ENCODE peak calls at places on chromosomes 16 and 17, in five cellular contexts. X, C, I, G and K are unnamed samples.

GRCh38 chr17:32102172-32102571 is 40.1 kb upstream of the RHOT1 start:
- DNase-seq in X (no peak), C (no peak), I (no peak), G (no peak), K (no peak)

GRCh38 chr17:75619506-75620431 is 13.5 kb upstream of the SMIM5 start:
- DNase-seq in X (no peak), C (no peak), I (no peak), G (no peak), K (no peak)

GRCh38 chr16:55274391-55274790 is 49.6 kb upstream of the IRX6 start:
- DNase-seq in X (no peak), C (no peak), I (no peak), G (no peak), K (no peak)

GRCh38 chr17:43768943-43769342 is 9.8 kb downstream of the DUSP3 start:
- DNase-seq in X (no peak), C (no peak), I (no peak), G (no peak), K (no peak)

GRCh38 chr17:29291163-29291752 is 2.7 kb downstream of the NUFIP2 start:
- DNase-seq in X (no peak), C (no peak), I (no peak), G (no peak), K (no peak)

GRCh38 chr17:1467898-1468492 is 12.0 kb upstream of the CRK start:
- DNase-seq in X (no peak), C (no peak), I (no peak), G (no peak), K (no peak)

GRCh38 chr16:63690961-63691360 is 1430.9 kb downstream of the CDH11 start:
- DNase-seq in X (no peak), C (no peak), I (no peak), G (no peak), K (no peak)

GRCh38 chr16:68235105-68235881 is 634 bp downstream of the ESRP2 start:
- DNase-seq in X (peak; percentile 62), C (peak; percentile 50), I (no peak), G (peak; percentile 16), K (peak; percentile 79)

GRCh38 chr17:82917656-82918345 is 78.0 kb upstream of the ZNF750 start:
- DNase-seq in X (no peak), C (no peak), I (no peak), G (no peak), K (peak; percentile 46)

GRCh38 chr17:39014795-39015545 is 47.8 kb upstream of the FBXO47 start:
- DNase-seq in X (peak; percentile 49), C (no peak), I (no peak), G (no peak), K (no peak)

GRCh38 chr17:204427-205175 is 23.2 kb upstream of the DOC2B start:
- DNase-seq in X (peak; percentile 15), C (no peak), I (no peak), G (no peak), K (no peak)

GRCh38 chr17:9821921-9822320 is at the start of gene GSG1L2:
- DNase-seq in X (no peak), C (no peak), I (no peak), G (no peak), K (no peak)

GRCh38 chr17:21351366-21352065 is 24.6 kb upstream of the KCNJ12 start:
- DNase-seq in X (peak; percentile 34), C (peak; percentile 2), I (no peak), G (no peak), K (no peak)

GRCh38 chr16:56631832-56632159 is 663 bp upstream of the MT1M start:
- DNase-seq in X (no peak), C (no peak), I (no peak), G (no peak), K (no peak)

GRCh38 chr17:44279586-44280344 is 11.8 kb upstream of the SLC4A1 start:
- DNase-seq in X (peak; percentile 91), C (peak; percentile 80), I (peak; percentile 65), G (peak; percentile 88), K (peak; percentile 34)

GRCh38 chr16:23435500-23435899 is 17.5 kb downstream of the COG7 start:
- DNase-seq in X (peak; percentile 73), C (peak; percentile 73), I (peak; percentile 65), G (no peak), K (peak; percentile 71)

GRCh38 chr16:83954577-83955016 is 1.6 kb downstream of the OSGIN1 start:
- DNase-seq in X (peak; percentile 84), C (peak; percentile 74), I (no peak), G (peak; percentile 62), K (peak; percentile 66)

GRCh38 chr17:39077874-39078273 is 73.6 kb downstream of the PLXDC1 start:
- DNase-seq in X (no peak), C (no peak), I (no peak), G (no peak), K (no peak)

GRCh38 chr16:6897910-6898475 is 434.7 kb upstream of the RBFOX1 start:
- DNase-seq in X (no peak), C (no peak), I (no peak), G (no peak), K (peak; percentile 63)

GRCh38 chr17:14471052-14471451 is 170.2 kb downstream of the HS3ST3B1 start:
- DNase-seq in X (no peak), C (peak; percentile 11), I (no peak), G (no peak), K (no peak)

GRCh38 chr17:73588291-73589095 is 55.8 kb downstream of the SDK2 start:
- DNase-seq in X (no peak), C (no peak), I (peak; percentile 41), G (no peak), K (no peak)

GRCh38 chr16:17026600-17027242 is 444.0 kb downstream of the XYLT1 start:
- DNase-seq in X (no peak), C (peak; percentile 10), I (peak; percentile 54), G (no peak), K (no peak)

GRCh38 chr16:19710991-19711545 is 7.0 kb downstream of the KNOP1 start:
- DNase-seq in X (no peak), C (no peak), I (no peak), G (no peak), K (no peak)

GRCh38 chr17:66123163-66123562 is 68.8 kb downstream of the CEP112 start:
- DNase-seq in X (no peak), C (no peak), I (no peak), G (no peak), K (no peak)

GRCh38 chr16:84278333-84278732 is 16.3 kb upstream of the WFDC1 start:
- DNase-seq in X (no peak), C (no peak), I (no peak), G (no peak), K (no peak)

GRCh38 chr16:89491238-89491869 is 993 bp upstream of the ANKRD11 start:
- DNase-seq in X (no peak), C (no peak), I (no peak), G (no peak), K (no peak)

GRCh38 chr16:72974142-72974769 is 73.7 kb downstream of the ZFHX3 start:
- DNase-seq in X (no peak), C (no peak), I (no peak), G (no peak), K (peak; percentile 83)

GRCh38 chr16:14303182-14303618 is 232.1 kb downstream of the MRTFB start:
- DNase-seq in X (no peak), C (no peak), I (no peak), G (no peak), K (no peak)

GRCh38 chr17:63096426-63096825 is 130.4 kb downstream of the TANC2 start:
- DNase-seq in X (no peak), C (no peak), I (no peak), G (no peak), K (no peak)

GRCh38 chr17:17710728-17711541 is 29.7 kb downstream of the RAI1 start:
- DNase-seq in X (peak; percentile 87), C (peak; percentile 84), I (no peak), G (no peak), K (peak; percentile 93)

GRCh38 chr16:23464196-23464595 is 11.2 kb upstream of the COG7 start:
- DNase-seq in X (no peak), C (no peak), I (no peak), G (no peak), K (no peak)

GRCh38 chr16:77610496-77610895 is 111.8 kb upstream of the NUDT7 start:
- DNase-seq in X (no peak), C (no peak), I (no peak), G (no peak), K (no peak)
- H3K36me3 ChIP-seq in X (no peaks in the 10 kb centered on the region), C (no peaks in the 10 kb centered on the region), I (no peaks in the 10 kb centered on the region), G (no peaks in the 10 kb centered on the region), K (no peaks in the 10 kb centered on the region)

GRCh38 chr17:8792646-8793045 is 6.5 kb downstream of the MFSD6L start:
- DNase-seq in X (no peak), C (no peak), I (no peak), G (no peak), K (no peak)

GRCh38 chr17:8791910-8792270 is 7.3 kb downstream of the MFSD6L start:
- DNase-seq in X (no peak), C (no peak), I (no peak), G (no peak), K (no peak)

GRCh38 chr17:8797621-8798175 is 1.5 kb downstream of the MFSD6L start:
- DNase-seq in X (no peak), C (no peak), I (no peak), G (no peak), K (no peak)

GRCh38 chr17:8793649-8794048 is 5.5 kb downstream of the MFSD6L start:
- DNase-seq in X (no peak), C (no peak), I (no peak), G (no peak), K (no peak)

GRCh38 chr17:8794636-8795035 is 4.5 kb downstream of the MFSD6L start:
- DNase-seq in X (no peak), C (no peak), I (no peak), G (no peak), K (no peak)
- H3K27ac ChIP-seq in X (no peak overlapping the region), C (no peak overlapping the region), I (no peak overlapping the region), G (no peak overlapping the region), K (no peak overlapping the region)

DNA sequence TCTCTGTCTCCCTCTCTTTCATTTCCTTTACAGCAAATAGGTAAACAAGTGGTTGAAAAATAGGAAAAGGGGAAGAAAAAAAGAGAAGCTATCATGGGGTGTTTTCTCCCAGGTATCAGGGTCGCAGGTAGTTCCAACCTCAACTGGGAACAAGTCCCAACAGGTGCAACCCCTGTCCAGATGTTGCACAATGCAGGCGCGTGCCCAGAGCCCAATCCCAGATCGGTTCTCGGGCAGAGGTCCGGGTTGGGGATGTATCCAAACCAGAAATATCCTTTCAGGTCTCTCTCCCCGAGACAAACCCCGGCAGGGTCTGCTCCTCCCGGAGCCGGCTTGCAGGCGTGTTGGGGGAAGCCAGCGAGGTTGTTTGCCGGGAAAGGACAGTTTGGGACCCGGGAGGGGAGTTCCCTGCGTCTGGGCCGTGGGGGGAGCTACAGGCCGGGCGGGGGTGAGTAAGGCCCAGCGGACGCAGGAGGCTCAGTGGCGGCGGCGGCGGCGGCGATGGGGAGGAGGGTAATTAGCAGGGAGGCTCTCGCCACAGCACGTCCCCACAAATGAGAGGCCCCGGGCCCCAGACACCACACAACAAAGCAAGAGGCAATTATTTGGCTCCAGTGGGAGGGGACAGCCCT is 21.2 kb upstream of the SP6 start:
- DNase-seq in X (no peak), C (no peak), I (no peak), G (no peak), K (no peak)
- H3K4me3 ChIP-seq in X (no peak overlapping the region), C (no peak overlapping the region), I (no peak overlapping the region), G (no peak overlapping the region), K (no peak overlapping the region)

DNA sequence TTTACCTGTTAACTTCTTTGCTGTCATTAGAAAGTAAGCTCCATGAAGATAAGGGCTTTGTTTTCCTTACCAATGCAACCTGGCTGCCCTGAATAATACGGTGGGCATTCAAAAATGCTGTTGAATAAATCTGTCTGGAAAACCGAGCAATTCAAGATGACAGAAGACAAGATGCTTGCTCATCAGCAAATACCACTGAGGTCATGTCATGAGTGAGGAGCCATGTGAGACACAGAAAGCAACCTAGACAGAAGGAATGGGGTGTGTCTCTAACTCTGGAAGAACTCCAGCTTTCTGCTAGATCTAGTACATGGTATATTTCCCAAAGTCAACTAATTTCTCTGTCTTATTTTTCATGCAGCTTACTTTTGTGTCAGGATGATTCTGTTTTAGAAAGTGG is 64.2 kb downstream of the STH start:
- DNase-seq in X (no peak), C (no peak), I (no peak), G (no peak), K (no peak)
- H3K36me3 ChIP-seq in X (peaks cover 6% of the 10 kb centered on the region), C (no peaks in the 10 kb centered on the region), I (peaks cover 45% of the 10 kb centered on the region), G (peaks cover 48% of the 10 kb centered on the region), K (peaks cover 12% of the 10 kb centered on the region)